ENCODE peak calls at places on chromosomes 12 and 14, in five cellular contexts. One of them, this sample, is unnamed.
A peak's percentile ranks its signal among the peaks of the same experiment; 100 is the strongest.

GRCh38 chr14:61238611-61239010 is 42.5 kb downstream of the TMEM30B start:
- DNase-seq in HepG2: no peak
- DNase-seq in GM12878: no peak
- DNase-seq in K562: no peak
- DNase-seq in A549: no peak
- DNase-seq in this sample: peak; percentile 58

GRCh38 chr14:86540636-86541247 is 1010.8 kb downstream of the FLRT2 start:
- DNase-seq in GM12878: no peak
- DNase-seq in HepG2: no peak
- DNase-seq in K562: no peak
- DNase-seq in A549: no peak
- DNase-seq in this sample: no peak

GRCh38 chr12:27554003-27554402 is 30.0 kb downstream of the PPFIBP1 start:
- DNase-seq in GM12878: no peak
- DNase-seq in HepG2: no peak
- DNase-seq in A549: no peak
- DNase-seq in K562: no peak
- DNase-seq in this sample: no peak

GRCh38 chr14:50600849-50601248 is 40.9 kb downstream of the ATL1 start:
- DNase-seq in A549: no peak
- DNase-seq in K562: no peak
- DNase-seq in HepG2: peak; percentile 11
- DNase-seq in GM12878: no peak
- DNase-seq in this sample: peak; percentile 52

GRCh38 chr12:70835948-70836347 is 84.6 kb downstream of the PTPRR start:
- DNase-seq in GM12878: no peak
- DNase-seq in A549: no peak
- DNase-seq in HepG2: no peak
- DNase-seq in K562: no peak
- DNase-seq in this sample: no peak

GRCh38 chr14:97977711-97978261 is 1180.6 kb downstream of the VRK1 start:
- DNase-seq in K562: no peak
- DNase-seq in A549: no peak
- DNase-seq in GM12878: no peak
- DNase-seq in HepG2: no peak
- DNase-seq in this sample: no peak

GRCh38 chr14:103522028-103522581 is 525 bp downstream of the CKB start:
- DNase-seq in K562: no peak
- DNase-seq in A549: no peak
- DNase-seq in HepG2: no peak
- DNase-seq in GM12878: no peak
- DNase-seq in this sample: peak; percentile 57

GRCh38 chr12:9760699-9761406 is at the start of gene CD69:
- DNase-seq in A549: no peak
- DNase-seq in HepG2: no peak
- DNase-seq in GM12878: peak; percentile 95
- DNase-seq in K562: peak; percentile 44
- DNase-seq in this sample: no peak

DNA sequence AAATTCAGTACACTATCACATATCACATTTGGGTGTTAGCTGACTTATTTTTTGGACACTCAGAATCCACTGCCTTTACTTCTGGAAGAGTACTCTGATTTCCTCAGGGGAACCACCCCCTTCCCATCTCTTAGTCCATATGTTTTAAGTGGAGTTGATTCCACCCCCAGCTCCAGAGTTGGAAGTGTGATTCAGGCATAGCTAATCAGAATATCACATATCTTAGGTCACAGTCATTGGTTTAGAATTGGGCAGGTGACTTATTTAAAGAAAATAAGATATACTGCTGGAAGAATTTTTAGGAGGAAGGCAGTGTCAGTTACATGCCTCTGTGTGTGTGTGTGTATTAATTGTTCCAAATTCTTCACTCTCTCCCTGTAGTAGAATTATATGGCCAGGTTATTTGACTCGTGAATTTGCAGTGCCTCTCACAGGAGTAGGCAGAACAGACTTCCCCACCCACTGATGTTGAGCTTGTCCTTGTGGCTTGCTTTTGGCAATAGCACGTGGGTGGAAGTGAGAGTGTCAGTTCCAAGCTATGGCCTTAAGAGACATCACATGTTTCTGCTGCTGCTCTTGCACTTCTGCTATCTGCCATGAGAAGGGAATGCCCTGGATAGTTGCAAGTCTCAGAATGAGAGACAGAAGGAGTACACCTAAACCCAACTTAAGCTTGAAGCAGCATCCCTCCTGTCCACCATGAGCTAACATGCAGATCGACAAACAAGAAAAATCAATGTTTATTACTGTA is 6.4 kb upstream of the GAS2L3 start:
- DNase-seq in GM12878: peak; percentile 71
- DNase-seq in HepG2: no peak
- DNase-seq in A549: no peak
- DNase-seq in K562: no peak
- DNase-seq in this sample: no peak
- TF ChIP-seq JUNB in GM12878: no peak
- TF ChIP-seq JUNB in HepG2: no peak
- TF ChIP-seq JUNB in A549: no peak
- TF ChIP-seq JUNB in K562: no peak
- TF ChIP-seq JUNB in this sample: no peak

DNA sequence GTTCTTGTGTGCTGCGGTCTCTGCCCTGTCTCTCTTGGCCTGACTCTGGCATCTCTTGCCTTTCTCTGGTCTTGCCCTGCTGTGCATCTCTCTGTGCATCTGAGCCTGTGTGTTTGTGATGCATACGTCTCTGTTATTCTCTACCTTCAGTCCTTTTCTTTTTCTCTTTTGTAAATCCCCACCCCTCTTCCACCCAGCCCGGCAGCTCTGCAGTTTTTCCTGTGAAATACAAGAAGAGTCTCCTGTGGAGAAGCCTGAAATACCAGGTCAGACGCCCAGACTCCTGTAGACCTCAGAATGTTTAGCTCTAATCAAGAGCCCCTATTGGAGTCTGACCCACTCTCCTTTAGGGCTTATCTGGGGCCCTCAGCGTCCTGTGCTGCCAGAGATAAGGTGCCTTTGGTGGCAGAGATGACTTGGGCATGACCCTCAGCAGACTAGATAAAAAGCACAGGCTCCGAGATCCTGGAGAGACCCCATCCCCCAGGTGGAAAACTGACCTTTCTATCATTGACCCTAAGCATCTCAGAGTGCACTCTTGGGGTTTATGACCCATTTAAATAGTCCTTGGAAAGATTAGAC is 167.5 kb upstream of the SRRM4 start:
- DNase-seq in A549: no peak
- DNase-seq in HepG2: no peak
- DNase-seq in K562: peak; percentile 8
- DNase-seq in GM12878: no peak
- DNase-seq in this sample: peak; percentile 29
- H3K27ac ChIP-seq in A549: no peak overlapping the region
- H3K27ac ChIP-seq in HepG2: no peak overlapping the region
- H3K27ac ChIP-seq in K562: no peak overlapping the region
- H3K27ac ChIP-seq in GM12878: no peak overlapping the region
- H3K27ac ChIP-seq in this sample: no peak overlapping the region

DNA sequence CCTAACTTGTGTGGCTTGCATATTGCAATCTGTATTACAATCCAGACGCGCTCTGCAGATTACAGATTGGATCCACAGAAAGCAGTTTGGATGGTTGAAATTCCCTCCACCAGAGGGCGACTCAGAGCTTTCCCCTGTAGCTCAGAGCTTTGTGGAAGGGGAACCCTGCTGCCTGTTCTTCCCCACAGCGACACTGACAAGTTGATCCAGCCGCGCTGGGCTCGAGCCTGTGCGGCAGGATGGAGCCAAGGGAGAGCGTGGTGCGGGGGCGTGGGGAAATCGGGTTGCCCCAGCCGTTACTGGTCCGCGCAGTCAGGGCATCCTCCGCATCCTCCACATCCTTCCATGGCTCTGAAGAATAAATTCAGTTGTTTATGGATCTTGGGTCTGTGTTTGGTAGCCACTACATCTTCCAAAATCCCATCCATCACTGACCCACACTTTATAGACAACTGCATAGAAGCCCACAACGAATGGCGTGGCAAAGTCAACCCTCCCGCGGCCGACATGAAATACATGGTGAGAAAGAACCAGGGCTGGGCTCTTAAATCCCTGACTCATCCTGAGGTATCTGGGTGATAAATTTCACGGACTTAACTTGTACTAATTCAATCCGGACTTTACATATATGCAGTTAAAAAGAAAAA is at the start of gene GLIPR1L1:
- DNase-seq in GM12878: peak; percentile 44
- DNase-seq in K562: peak; percentile 35
- DNase-seq in HepG2: peak; percentile 71
- DNase-seq in A549: peak; percentile 48
- DNase-seq in this sample: peak; percentile 97
- TF ChIP-seq JUNB in GM12878: no peak
- TF ChIP-seq JUNB in K562: no peak
- TF ChIP-seq JUNB in HepG2: no peak
- TF ChIP-seq JUNB in A549: no peak
- TF ChIP-seq JUNB in this sample: no peak

DNA sequence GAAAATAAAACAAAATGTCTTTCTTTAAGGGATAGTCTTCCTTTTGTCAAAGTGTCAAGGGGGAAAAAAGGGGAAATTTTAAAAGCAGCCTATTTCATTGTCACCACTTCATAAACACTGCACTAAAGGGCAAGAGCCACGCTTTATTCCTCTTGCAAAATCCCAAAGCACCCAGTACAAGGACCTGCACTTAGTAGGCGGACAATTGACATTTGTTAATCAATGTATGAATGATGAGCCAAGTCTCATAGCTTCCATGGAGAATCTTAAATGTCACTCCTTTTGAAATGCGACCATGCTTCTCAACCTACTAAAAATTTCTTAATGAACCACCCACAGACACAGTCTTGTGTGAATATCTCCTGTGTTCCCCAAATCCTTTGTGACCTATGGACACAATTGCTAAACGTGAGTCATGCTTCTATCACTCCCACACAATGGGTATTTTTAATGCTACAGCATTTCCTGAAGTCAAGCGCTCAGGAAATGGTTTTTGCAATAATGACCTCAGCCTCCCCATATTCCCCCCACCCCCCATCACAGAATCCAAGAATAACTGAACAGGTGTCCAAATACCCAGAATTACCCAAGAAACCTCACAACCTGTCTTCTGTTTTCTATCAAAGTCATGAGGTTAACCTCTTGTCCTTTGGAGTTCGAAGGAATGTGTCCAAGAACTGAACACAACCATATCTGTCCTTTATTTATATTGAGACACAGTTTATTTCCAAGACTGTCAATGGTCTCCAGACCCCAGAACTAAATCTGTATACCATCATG is 163.6 kb upstream of the PLEKHG7 start:
- DNase-seq in GM12878: peak; percentile 93
- DNase-seq in K562: peak; percentile 19
- DNase-seq in A549: no peak
- DNase-seq in HepG2: no peak
- DNase-seq in this sample: no peak
- H3K27ac ChIP-seq in GM12878: peak overlapping the region; percentile 99
- H3K27ac ChIP-seq in K562: no peak overlapping the region
- H3K27ac ChIP-seq in A549: peak overlapping the region; percentile 51
- H3K27ac ChIP-seq in HepG2: no peak overlapping the region
- H3K27ac ChIP-seq in this sample: no peak overlapping the region

GRCh38 chr14:89771251-89771650 is 183.3 kb downstream of the EFCAB11 start:
- DNase-seq in A549: no peak
- DNase-seq in K562: no peak
- DNase-seq in GM12878: no peak
- DNase-seq in HepG2: no peak
- DNase-seq in this sample: no peak
- TF ChIP-seq JUNB in A549: no peak
- TF ChIP-seq JUNB in K562: no peak
- TF ChIP-seq JUNB in GM12878: no peak
- TF ChIP-seq JUNB in HepG2: no peak
- TF ChIP-seq JUNB in this sample: no peak

GRCh38 chr12:43914923-43915468 is 79.1 kb downstream of the TMEM117 start:
- DNase-seq in GM12878: no peak
- DNase-seq in HepG2: peak; percentile 10
- DNase-seq in K562: peak; percentile 8
- DNase-seq in A549: no peak
- DNase-seq in this sample: peak; percentile 63

GRCh38 chr12:43921666-43922337 is 85.9 kb downstream of the TMEM117 start:
- DNase-seq in GM12878: no peak
- DNase-seq in HepG2: no peak
- DNase-seq in K562: no peak
- DNase-seq in A549: no peak
- DNase-seq in this sample: peak; percentile 76

GRCh38 chr12:43912851-43913250 is 77.0 kb downstream of the TMEM117 start:
- DNase-seq in A549: no peak
- DNase-seq in HepG2: no peak
- DNase-seq in GM12878: no peak
- DNase-seq in K562: no peak
- DNase-seq in this sample: no peak

GRCh38 chr12:43914391-43914790 is 78.5 kb downstream of the TMEM117 start:
- DNase-seq in A549: no peak
- DNase-seq in GM12878: no peak
- DNase-seq in HepG2: no peak
- DNase-seq in K562: no peak
- DNase-seq in this sample: peak; percentile 19

GRCh38 chr12:43917896-43918295 is 82.0 kb downstream of the TMEM117 start:
- DNase-seq in A549: no peak
- DNase-seq in HepG2: no peak
- DNase-seq in K562: no peak
- DNase-seq in GM12878: no peak
- DNase-seq in this sample: no peak
- H3K27ac ChIP-seq in A549: no peak overlapping the region
- H3K27ac ChIP-seq in HepG2: no peak overlapping the region
- H3K27ac ChIP-seq in K562: no peak overlapping the region
- H3K27ac ChIP-seq in GM12878: no peak overlapping the region
- H3K27ac ChIP-seq in this sample: no peak overlapping the region

DNA sequence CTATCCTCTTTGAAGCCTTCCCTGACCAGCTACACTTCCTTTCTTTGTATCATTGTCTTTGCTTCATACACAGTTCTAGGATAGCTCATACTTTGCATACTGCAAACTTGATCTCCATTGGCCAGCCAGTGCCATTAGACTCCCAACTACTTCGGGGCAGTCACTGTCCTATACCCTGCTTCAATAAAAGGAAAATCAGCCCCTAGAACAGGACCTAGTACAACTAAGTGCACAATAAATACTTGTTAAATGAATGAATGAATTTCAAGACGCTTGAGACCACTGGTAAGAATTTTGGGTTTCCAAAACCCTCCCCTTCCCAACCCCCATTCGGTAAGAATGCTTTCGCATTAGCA is 478 bp upstream of the PIP4K2C start:
- DNase-seq in HepG2: no peak
- DNase-seq in A549: no peak
- DNase-seq in GM12878: no peak
- DNase-seq in K562: no peak
- DNase-seq in this sample: peak; percentile 26
- TF ChIP-seq JUNB in HepG2: no peak
- TF ChIP-seq JUNB in A549: no peak
- TF ChIP-seq JUNB in GM12878: no peak
- TF ChIP-seq JUNB in K562: no peak
- TF ChIP-seq JUNB in this sample: no peak

GRCh38 chr14:55339770-55340169 is 68.5 kb downstream of the FBXO34 start:
- DNase-seq in GM12878: no peak
- DNase-seq in HepG2: no peak
- DNase-seq in K562: no peak
- DNase-seq in A549: no peak
- DNase-seq in this sample: peak; percentile 19

GRCh38 chr14:55336161-55336560 is 64.9 kb downstream of the FBXO34 start:
- DNase-seq in A549: no peak
- DNase-seq in GM12878: no peak
- DNase-seq in HepG2: no peak
- DNase-seq in K562: no peak
- DNase-seq in this sample: no peak

GRCh38 chr14:55336691-55337090 is 65.5 kb downstream of the FBXO34 start:
- DNase-seq in K562: no peak
- DNase-seq in GM12878: no peak
- DNase-seq in A549: no peak
- DNase-seq in HepG2: no peak
- DNase-seq in this sample: no peak

GRCh38 chr14:55340482-55340881 is 69.3 kb downstream of the FBXO34 start:
- DNase-seq in HepG2: no peak
- DNase-seq in A549: no peak
- DNase-seq in GM12878: no peak
- DNase-seq in K562: no peak
- DNase-seq in this sample: no peak
- H3K27ac ChIP-seq in HepG2: no peak overlapping the region
- H3K27ac ChIP-seq in A549: no peak overlapping the region
- H3K27ac ChIP-seq in GM12878: no peak overlapping the region
- H3K27ac ChIP-seq in K562: no peak overlapping the region
- H3K27ac ChIP-seq in this sample: no peak overlapping the region

This sample was measured in GM23338.